ENCODE peak calls at places on chromosomes 12 and 14, in nine cellular contexts. One of them, this sample, is unnamed.

GRCh38 chr14:50225974-50226297 is 5.4 kb downstream of the SOS2 start:
- DNase-seq in uterus: no peak
- DNase-seq in H1: no peak
- DNase-seq in psoas muscle: no peak
- DNase-seq in transverse colon: no peak
- DNase-seq in PC-3: no peak
- DNase-seq in body of pancreas: no peak
- DNase-seq in IMR-90: no peak
- DNase-seq in heart left ventricle: no peak
- DNase-seq in this sample: no peak

GRCh38 chr14:77278461-77279230 is 7.6 kb upstream of the NGB start:
- DNase-seq in uterus: no peak
- DNase-seq in H1: no peak
- DNase-seq in psoas muscle: no peak
- DNase-seq in transverse colon: no peak
- DNase-seq in PC-3: no peak
- DNase-seq in body of pancreas: peak; percentile 31
- DNase-seq in IMR-90: no peak
- DNase-seq in heart left ventricle: no peak
- DNase-seq in this sample: no peak

GRCh38 chr14:35254736-35255135 is 37.4 kb upstream of the PSMA6 start:
- DNase-seq in uterus: no peak
- DNase-seq in H1: no peak
- DNase-seq in psoas muscle: no peak
- DNase-seq in transverse colon: no peak
- DNase-seq in PC-3: no peak
- DNase-seq in body of pancreas: no peak
- DNase-seq in IMR-90: no peak
- DNase-seq in heart left ventricle: no peak
- DNase-seq in this sample: no peak

GRCh38 chr14:58656671-58657411 is 19.1 kb downstream of the DACT1 start:
- DNase-seq in uterus: no peak
- DNase-seq in H1: no peak
- DNase-seq in psoas muscle: no peak
- DNase-seq in transverse colon: no peak
- DNase-seq in PC-3: no peak
- DNase-seq in body of pancreas: no peak
- DNase-seq in IMR-90: no peak
- DNase-seq in heart left ventricle: no peak
- DNase-seq in this sample: no peak

GRCh38 chr12:56591111-56591510 is 39.0 kb downstream of the BAZ2A start:
- DNase-seq in uterus: no peak
- DNase-seq in H1: no peak
- DNase-seq in psoas muscle: no peak
- DNase-seq in transverse colon: no peak
- DNase-seq in PC-3: no peak
- DNase-seq in body of pancreas: no peak
- DNase-seq in IMR-90: no peak
- DNase-seq in heart left ventricle: no peak
- DNase-seq in this sample: no peak

GRCh38 chr12:75825686-75826085 is 205.9 kb downstream of the PHLDA1 start:
- DNase-seq in uterus: no peak
- DNase-seq in H1: no peak
- DNase-seq in psoas muscle: no peak
- DNase-seq in transverse colon: no peak
- DNase-seq in PC-3: peak; percentile 96
- DNase-seq in body of pancreas: no peak
- DNase-seq in IMR-90: peak; percentile 86
- DNase-seq in heart left ventricle: no peak
- DNase-seq in this sample: no peak

GRCh38 chr12:62886796-62887195 is 48.2 kb downstream of the PPM1H start:
- DNase-seq in uterus: no peak
- DNase-seq in H1: no peak
- DNase-seq in psoas muscle: no peak
- DNase-seq in transverse colon: no peak
- DNase-seq in PC-3: no peak
- DNase-seq in body of pancreas: no peak
- DNase-seq in IMR-90: no peak
- DNase-seq in heart left ventricle: no peak
- DNase-seq in this sample: no peak

GRCh38 chr12:114913871-114914801 is 230.2 kb upstream of the TBX3 start:
- DNase-seq in uterus: peak; percentile 26
- DNase-seq in H1: no peak
- DNase-seq in psoas muscle: no peak
- DNase-seq in transverse colon: no peak
- DNase-seq in PC-3: peak; percentile 94
- DNase-seq in body of pancreas: no peak
- DNase-seq in IMR-90: peak; percentile 65
- DNase-seq in heart left ventricle: no peak
- DNase-seq in this sample: no peak

GRCh38 chr12:15698377-15698867 is 90.8 kb downstream of the EPS8 start:
- DNase-seq in uterus: no peak
- DNase-seq in H1: no peak
- DNase-seq in psoas muscle: no peak
- DNase-seq in transverse colon: no peak
- DNase-seq in PC-3: no peak
- DNase-seq in body of pancreas: no peak
- DNase-seq in IMR-90: no peak
- DNase-seq in heart left ventricle: no peak
- DNase-seq in this sample: no peak

GRCh38 chr14:100383727-100384158 is 60.6 kb downstream of the SLC25A47 start:
- DNase-seq in uterus: peak; percentile 49
- DNase-seq in H1: peak; percentile 87
- DNase-seq in psoas muscle: peak; percentile 72
- DNase-seq in transverse colon: peak; percentile 75
- DNase-seq in PC-3: peak; percentile 76
- DNase-seq in body of pancreas: peak; percentile 72
- DNase-seq in IMR-90: peak; percentile 55
- DNase-seq in heart left ventricle: peak; percentile 55
- DNase-seq in this sample: peak; percentile 65

GRCh38 chr14:32259368-32260013 is 56.4 kb upstream of the RNU6-8 start:
- DNase-seq in uterus: no peak
- DNase-seq in H1: no peak
- DNase-seq in psoas muscle: no peak
- DNase-seq in transverse colon: no peak
- DNase-seq in PC-3: peak; percentile 87
- DNase-seq in body of pancreas: no peak
- DNase-seq in IMR-90: peak; percentile 63
- DNase-seq in heart left ventricle: no peak
- DNase-seq in this sample: no peak

GRCh38 chr14:23164250-23164649 is 19.2 kb downstream of the SLC7A8 start:
- DNase-seq in uterus: no peak
- DNase-seq in H1: no peak
- DNase-seq in psoas muscle: no peak
- DNase-seq in transverse colon: no peak
- DNase-seq in PC-3: no peak
- DNase-seq in body of pancreas: peak; percentile 88
- DNase-seq in IMR-90: no peak
- DNase-seq in heart left ventricle: no peak
- DNase-seq in this sample: no peak

GRCh38 chr12:132253698-132254480 is 75.5 kb downstream of the GALNT9 start:
- DNase-seq in uterus: no peak
- DNase-seq in H1: no peak
- DNase-seq in psoas muscle: no peak
- DNase-seq in transverse colon: no peak
- DNase-seq in PC-3: no peak
- DNase-seq in body of pancreas: no peak
- DNase-seq in IMR-90: no peak
- DNase-seq in heart left ventricle: no peak
- DNase-seq in this sample: no peak

GRCh38 chr12:26786491-26787124 is 46.4 kb downstream of the ITPR2 start:
- DNase-seq in uterus: no peak
- DNase-seq in H1: no peak
- DNase-seq in psoas muscle: no peak
- DNase-seq in transverse colon: no peak
- DNase-seq in PC-3: no peak
- DNase-seq in body of pancreas: no peak
- DNase-seq in IMR-90: peak; percentile 11
- DNase-seq in heart left ventricle: peak; percentile 31
- DNase-seq in this sample: no peak

GRCh38 chr14:50744242-50744641 is 76.1 kb upstream of the SAV1 start:
- DNase-seq in uterus: no peak
- DNase-seq in H1: no peak
- DNase-seq in psoas muscle: no peak
- DNase-seq in transverse colon: no peak
- DNase-seq in PC-3: no peak
- DNase-seq in body of pancreas: no peak
- DNase-seq in IMR-90: peak; percentile 28
- DNase-seq in heart left ventricle: no peak
- DNase-seq in this sample: no peak

GRCh38 chr12:6345319-6346071 is 3.6 kb upstream of the TNFRSF1A start:
- DNase-seq in uterus: peak; percentile 86
- DNase-seq in H1: no peak
- DNase-seq in psoas muscle: no peak
- DNase-seq in transverse colon: no peak
- DNase-seq in PC-3: peak; percentile 83
- DNase-seq in body of pancreas: no peak
- DNase-seq in IMR-90: peak; percentile 99
- DNase-seq in heart left ventricle: no peak
- DNase-seq in this sample: peak; percentile 63
- H3K4me1 ChIP-seq in uterus: peaks cover 14% of the 10 kb centered on the region
- H3K4me1 ChIP-seq in H1: peaks cover 17% of the 10 kb centered on the region
- H3K4me1 ChIP-seq in psoas muscle: peaks cover 18% of the 10 kb centered on the region
- H3K4me1 ChIP-seq in transverse colon: peaks cover 23% of the 10 kb centered on the region
- H3K4me1 ChIP-seq in PC-3: peaks cover 29% of the 10 kb centered on the region
- H3K4me1 ChIP-seq in body of pancreas: peaks cover 42% of the 10 kb centered on the region
- H3K4me1 ChIP-seq in IMR-90: peaks cover 23% of the 10 kb centered on the region
- H3K4me1 ChIP-seq in heart left ventricle: peaks cover 58% of the 10 kb centered on the region
- H3K4me1 ChIP-seq in this sample: no peaks in the 10 kb centered on the region

DNA sequence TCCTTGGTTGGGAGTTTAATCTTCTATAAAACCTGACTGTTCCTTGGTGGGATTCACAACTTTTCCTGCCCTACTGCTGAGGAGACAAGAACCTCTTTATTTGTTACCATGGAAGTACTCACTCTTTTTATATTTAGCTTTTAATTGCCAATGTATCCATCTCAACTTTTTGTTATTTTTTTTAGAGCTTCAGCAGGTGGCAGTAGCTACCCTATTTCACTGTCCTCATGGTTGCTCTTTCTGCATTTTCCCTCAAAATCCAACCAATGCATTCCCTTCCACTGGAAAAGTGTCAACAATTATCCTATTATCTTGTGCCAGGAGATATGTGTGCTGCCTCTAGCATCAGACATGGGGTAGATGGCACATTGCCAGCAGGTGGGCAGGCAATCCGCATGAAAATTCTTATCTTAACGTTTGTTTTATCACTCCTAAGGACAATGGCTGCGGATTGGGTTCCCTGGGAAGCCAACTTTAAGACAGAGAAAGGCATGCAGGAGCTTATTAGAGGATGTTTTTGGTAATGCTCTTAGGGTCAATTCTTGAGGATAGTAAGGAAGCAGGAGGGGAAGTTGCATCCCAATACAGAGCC is 406.4 kb downstream of the SNAPC1 start:
- DNase-seq in uterus: no peak
- DNase-seq in H1: no peak
- DNase-seq in psoas muscle: no peak
- DNase-seq in transverse colon: no peak
- DNase-seq in PC-3: peak; percentile 8
- DNase-seq in body of pancreas: no peak
- DNase-seq in IMR-90: no peak
- DNase-seq in heart left ventricle: no peak
- DNase-seq in this sample: no peak
- TF ChIP-seq CTCF in uterus: no peak
- TF ChIP-seq CTCF in H1: no peak
- TF ChIP-seq CTCF in psoas muscle: no peak
- TF ChIP-seq CTCF in transverse colon: no peak
- TF ChIP-seq CTCF in PC-3: peak; percentile 58
- TF ChIP-seq CTCF in body of pancreas: no peak
- TF ChIP-seq CTCF in IMR-90: peak; percentile 26
- TF ChIP-seq CTCF in heart left ventricle: no peak
- TF ChIP-seq CTCF in this sample: no peak

GRCh38 chr14:80956105-80956504 is 684 bp downstream of the TSHR start:
- DNase-seq in uterus: no peak
- DNase-seq in H1: no peak
- DNase-seq in psoas muscle: no peak
- DNase-seq in transverse colon: no peak
- DNase-seq in PC-3: no peak
- DNase-seq in body of pancreas: no peak
- DNase-seq in IMR-90: no peak
- DNase-seq in heart left ventricle: no peak
- DNase-seq in this sample: no peak

GRCh38 chr14:80956922-80957321 is 1.5 kb downstream of the TSHR start:
- DNase-seq in uterus: no peak
- DNase-seq in H1: no peak
- DNase-seq in psoas muscle: no peak
- DNase-seq in transverse colon: no peak
- DNase-seq in PC-3: no peak
- DNase-seq in body of pancreas: no peak
- DNase-seq in IMR-90: no peak
- DNase-seq in heart left ventricle: no peak
- DNase-seq in this sample: no peak

GRCh38 chr14:80958258-80958657 is 2.8 kb downstream of the TSHR start:
- DNase-seq in uterus: no peak
- DNase-seq in H1: no peak
- DNase-seq in psoas muscle: no peak
- DNase-seq in transverse colon: no peak
- DNase-seq in PC-3: no peak
- DNase-seq in body of pancreas: no peak
- DNase-seq in IMR-90: no peak
- DNase-seq in heart left ventricle: no peak
- DNase-seq in this sample: no peak

GRCh38 chr14:80954771-80955299 is 586 bp upstream of the TSHR start:
- DNase-seq in uterus: peak; percentile 82
- DNase-seq in H1: peak; percentile 89
- DNase-seq in psoas muscle: peak; percentile 86
- DNase-seq in transverse colon: peak; percentile 84
- DNase-seq in PC-3: peak; percentile 88
- DNase-seq in body of pancreas: peak; percentile 89
- DNase-seq in IMR-90: peak; percentile 72
- DNase-seq in heart left ventricle: peak; percentile 74
- DNase-seq in this sample: peak; percentile 81

DNA sequence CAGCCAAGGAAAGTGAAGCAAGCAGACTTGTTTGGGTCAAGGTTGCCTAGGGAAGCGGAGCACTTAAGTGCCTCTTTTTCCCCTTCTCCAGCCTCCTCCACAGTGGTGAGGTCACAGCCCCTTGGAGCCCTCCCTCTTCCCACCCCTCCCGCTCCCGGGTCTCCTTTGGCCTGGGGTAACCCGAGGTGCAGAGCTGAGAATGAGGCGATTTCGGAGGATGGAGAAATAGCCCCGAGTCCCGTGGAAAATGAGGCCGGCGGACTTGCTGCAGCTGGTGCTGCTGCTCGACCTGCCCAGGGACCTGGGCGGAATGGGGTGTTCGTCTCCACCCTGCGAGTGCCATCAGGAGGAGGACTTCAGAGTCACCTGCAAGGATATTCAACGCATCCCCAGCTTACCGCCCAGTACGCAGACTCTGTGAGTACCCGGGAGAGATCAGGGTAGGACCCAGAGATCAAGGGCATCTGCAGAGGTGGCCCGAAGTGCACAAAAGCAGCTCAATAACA is at the start of gene TSHR:
- DNase-seq in uterus: no peak
- DNase-seq in H1: peak; percentile 70
- DNase-seq in psoas muscle: no peak
- DNase-seq in transverse colon: no peak
- DNase-seq in PC-3: no peak
- DNase-seq in body of pancreas: peak; percentile 14
- DNase-seq in IMR-90: no peak
- DNase-seq in heart left ventricle: no peak
- DNase-seq in this sample: peak; percentile 56
- H3K4me1 ChIP-seq in uterus: no peaks in the 10 kb centered on the region
- H3K4me1 ChIP-seq in H1: no peaks in the 10 kb centered on the region
- H3K4me1 ChIP-seq in psoas muscle: peaks cover 5% of the 10 kb centered on the region
- H3K4me1 ChIP-seq in transverse colon: peaks cover 10% of the 10 kb centered on the region
- H3K4me1 ChIP-seq in PC-3: no peaks in the 10 kb centered on the region
- H3K4me1 ChIP-seq in body of pancreas: peaks cover 10% of the 10 kb centered on the region
- H3K4me1 ChIP-seq in IMR-90: no peaks in the 10 kb centered on the region
- H3K4me1 ChIP-seq in heart left ventricle: peaks cover 25% of the 10 kb centered on the region
- H3K4me1 ChIP-seq in this sample: no peaks in the 10 kb centered on the region

GRCh38 chr12:50764861-50765324 is 992 bp downstream of the ATF1 start:
- DNase-seq in uterus: peak; percentile 26
- DNase-seq in H1: no peak
- DNase-seq in psoas muscle: no peak
- DNase-seq in transverse colon: peak; percentile 39
- DNase-seq in PC-3: peak; percentile 45
- DNase-seq in body of pancreas: peak; percentile 26
- DNase-seq in IMR-90: peak; percentile 35
- DNase-seq in heart left ventricle: no peak
- DNase-seq in this sample: no peak
- TF ChIP-seq CTCF in uterus: no peak
- TF ChIP-seq CTCF in H1: no peak
- TF ChIP-seq CTCF in psoas muscle: no peak
- TF ChIP-seq CTCF in transverse colon: no peak
- TF ChIP-seq CTCF in PC-3: no peak
- TF ChIP-seq CTCF in body of pancreas: no peak
- TF ChIP-seq CTCF in IMR-90: no peak
- TF ChIP-seq CTCF in heart left ventricle: no peak
- TF ChIP-seq CTCF in this sample: no peak

This sample was measured in right lobe of liver.